ENCODE peak calls at places on chromosomes 13 and 19, in four cellular contexts. O is CD4-positive, alpha-beta T cell; Q is choroid plexus epithelial cell; X is cardiac fibroblast. N is an unnamed sample.

GRCh38 chr13:50323440-50324070 is 308.3 kb downstream of the KCNRG start:
- DNase-seq in O (no peak), Q (peak), X (peak), N (peak)

GRCh38 chr19:19165396-19165795 is 4.7 kb downstream of the MEF2B start:
- DNase-seq in O (no peak), Q (no peak), X (no peak), N (no peak)

GRCh38 chr13:112558696-112559418 is 29.1 kb downstream of the TUBGCP3 start:
- DNase-seq in O (no peak), Q (no peak), X (no peak), N (no peak)

GRCh38 chr19:57078802-57079201 is 41.0 kb upstream of the USP29 start:
- DNase-seq in O (no peak), Q (no peak), X (no peak), N (no peak)

GRCh38 chr19:55674459-55674840 is 576 bp upstream of the EPN1 start:
- DNase-seq in O (no peak), Q (no peak), X (no peak), N (no peak)

GRCh38 chr19:54364775-54365257 is at the start of gene LAIR1:
- DNase-seq in O (peak), Q (no peak), X (no peak), N (no peak)

GRCh38 chr19:32339988-32340874 is 5.2 kb upstream of the ZNF507 start:
- DNase-seq in O (peak), Q (peak), X (peak), N (peak)

GRCh38 chr19:13172335-13173128 is 22.3 kb downstream of the IER2 start:
- DNase-seq in O (peak), Q (peak), X (peak), N (peak)

GRCh38 chr13:37029617-37030016 is 29.0 kb downstream of the EXOSC8 start:
- DNase-seq in O (no peak), Q (peak), X (peak), N (no peak)

GRCh38 chr19:42311612-42312160 is 1.4 kb upstream of the TMEM145 start:
- DNase-seq in O (no peak), Q (no peak), X (peak), N (peak)

GRCh38 chr19:389246-389934 is 19.6 kb downstream of the C2CD4C start:
- DNase-seq in O (no peak), Q (no peak), X (no peak), N (no peak)

GRCh38 chr13:111429064-111429558 is 108.7 kb downstream of the TEX29 start:
- DNase-seq in O (no peak), Q (peak), X (peak), N (peak)

GRCh38 chr19:57583521-57584416 is at the start of gene ZIK1:
- DNase-seq in O (peak), Q (peak), X (peak), N (peak)

GRCh38 chr13:39012608-39013007 is 22.0 kb upstream of the STOML3 start:
- DNase-seq in O (no peak), Q (no peak), X (no peak), N (no peak)

GRCh38 chr19:3516675-3517207 is 10.6 kb downstream of the FZR1 start:
- DNase-seq in O (no peak), Q (no peak), X (no peak), N (peak)

GRCh38 chr13:111031531-111031961 is 83.6 kb upstream of the ARHGEF7 start:
- DNase-seq in O (no peak), Q (peak), X (peak), N (no peak)

GRCh38 chr19:44741841-44742352 is 6.6 kb upstream of the BCL3 start:
- DNase-seq in O (no peak), Q (peak), X (peak), N (peak)

GRCh38 chr13:110921695-110922094 is 6.8 kb upstream of the ANKRD10 start:
- DNase-seq in O (no peak), Q (no peak), X (no peak), N (no peak)

GRCh38 chr13:66657165-66657895 is 572.8 kb downstream of the PCDH9 start:
- DNase-seq in O (no peak), Q (peak), X (peak), N (peak)

GRCh38 chr13:98889419-98890079 is 88.3 kb downstream of the DOCK9 start:
- DNase-seq in O (no peak), Q (no peak), X (no peak), N (peak)

GRCh38 chr13:112453207-112453829 is 77.2 kb downstream of the SPACA7 start:
- DNase-seq in O (no peak), Q (no peak), X (no peak), N (no peak)

GRCh38 chr19:18749362-18750231 is 41.5 kb downstream of the COMP start:
- DNase-seq in O (no peak), Q (no peak), X (no peak), N (no peak)

GRCh38 chr13:24076124-24076523 is 84.4 kb upstream of the SPATA13 start:
- DNase-seq in O (no peak), Q (no peak), X (no peak), N (no peak)

GRCh38 chr19:3135961-3136683 is at the start of gene GNA15:
- DNase-seq in O (no peak), Q (no peak), X (no peak), N (peak)

GRCh38 chr19:31214086-31214485 is 135.2 kb downstream of the TSHZ3 start:
- DNase-seq in O (peak), Q (peak), X (peak), N (peak)

GRCh38 chr13:89115307-89115706 is 1444.1 kb downstream of the SLITRK5 start:
- DNase-seq in O (no peak), Q (no peak), X (no peak), N (no peak)

GRCh38 chr13:65959305-65959704 is 1270.8 kb downstream of the PCDH9 start:
- DNase-seq in O (no peak), Q (no peak), X (peak), N (peak)

GRCh38 chr19:33125929-33126388 is 6.0 kb upstream of the WDR88 start:
- DNase-seq in O (peak), Q (peak), X (peak), N (peak)

GRCh38 chr13:30047154-30047874 is 196.9 kb upstream of the UBL3 start:
- DNase-seq in O (no peak), Q (no peak), X (no peak), N (no peak)

GRCh38 chr13:102771298-102772041 is 2.1 kb downstream of the TEX30 start:
- DNase-seq in O (no peak), Q (no peak), X (no peak), N (no peak)

GRCh38 chr13:46726347-46726746 is 70.6 kb downstream of the ESD start:
- DNase-seq in O (no peak), Q (no peak), X (no peak), N (no peak)

GRCh38 chr13:106846571-106846970 is 278.6 kb upstream of the ARGLU1 start:
- DNase-seq in O (no peak), Q (no peak), X (no peak), N (no peak)

GRCh38 chr13:31545616-31546015 is 193.7 kb upstream of the RXFP2 start:
- DNase-seq in O (no peak), Q (peak), X (peak), N (no peak)

GRCh38 chr19:40933025-40933424 is 51.0 kb upstream of the CYP2A7 start:
- DNase-seq in O (no peak), Q (no peak), X (peak), N (no peak)
- TF ChIP-seq CTCF in O (no peak), Q (peak), X (peak), N (no peak)

GRCh38 chr19:29013325-29013724 is 199.6 kb downstream of the UQCRFS1 start:
- DNase-seq in O (no peak), Q (no peak), X (no peak), N (no peak)
- TF ChIP-seq CTCF in O (no peak), Q (no peak), X (no peak), N (no peak)

GRCh38 chr13:108213946-108214345 is 1.4 kb downstream of the LIG4 start:
- DNase-seq in O (no peak), Q (no peak), X (peak), N (peak)

GRCh38 chr13:108214511-108215383 is 589 bp downstream of the LIG4 start:
- DNase-seq in O (no peak), Q (peak), X (no peak), N (peak)

GRCh38 chr13:108215428-108215827 is at the start of gene LIG4:
- DNase-seq in O (peak), Q (peak), X (peak), N (peak)

GRCh38 chr13:108220042-108220441 is 1.9 kb downstream of the ABHD13 start:
- DNase-seq in O (no peak), Q (no peak), X (no peak), N (peak)

DNA sequence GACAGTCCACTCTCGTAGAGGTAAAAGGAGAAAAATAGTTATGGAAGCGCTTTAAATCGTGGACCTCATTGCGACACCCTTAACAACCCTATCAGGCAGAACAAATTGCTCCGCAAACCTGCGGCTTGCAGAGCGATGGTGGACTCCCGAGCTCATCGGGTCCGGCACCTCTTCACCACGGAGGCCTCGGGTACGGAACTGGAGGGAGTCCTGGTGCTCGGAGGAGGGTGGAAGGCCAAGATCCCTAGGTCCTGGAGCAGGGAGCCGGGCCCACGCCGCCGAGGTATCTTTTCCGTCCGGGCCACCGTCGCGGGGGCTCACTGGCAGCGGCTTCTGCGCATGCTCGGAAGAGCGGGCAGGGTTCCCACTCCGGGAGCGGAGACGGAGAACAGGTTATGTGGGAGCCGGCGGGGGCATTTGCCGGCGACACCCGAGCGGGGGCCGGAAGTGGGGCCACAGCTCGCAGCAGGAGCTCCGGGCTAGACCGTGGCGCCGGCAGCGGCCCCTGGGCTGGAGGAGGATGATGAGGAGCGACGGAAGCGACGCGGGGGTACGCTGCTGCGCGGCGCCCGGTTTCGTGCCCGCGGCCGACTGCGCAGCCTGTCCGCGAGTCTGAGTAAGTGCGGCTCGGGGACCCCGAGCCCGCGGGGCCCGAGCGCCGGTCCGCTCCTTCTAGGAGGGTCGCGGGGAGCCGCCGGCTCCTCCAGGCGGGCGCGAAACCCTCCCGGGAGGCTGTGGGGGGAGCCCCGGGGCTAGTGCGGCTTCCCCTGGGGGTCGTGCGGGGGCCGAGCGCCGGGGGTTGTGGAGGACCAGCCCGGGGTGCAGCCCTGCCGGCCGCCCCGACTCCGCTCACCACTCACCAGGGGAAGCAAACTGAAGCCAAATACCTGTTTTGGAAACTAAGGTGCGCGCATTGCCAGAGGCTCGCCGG is at the start of gene ABHD13:
- DNase-seq in O (peak), Q (peak), X (peak), N (peak)
- TF ChIP-seq CTCF in O (no peak), Q (no peak), X (no peak), N (no peak)

GRCh38 chr13:28001049-28001448 is 12.6 kb upstream of the URAD start:
- DNase-seq in O (no peak), Q (no peak), X (no peak), N (no peak)
- TF ChIP-seq CTCF in O (no peak), Q (no peak), X (no peak), N (no peak)

DNA sequence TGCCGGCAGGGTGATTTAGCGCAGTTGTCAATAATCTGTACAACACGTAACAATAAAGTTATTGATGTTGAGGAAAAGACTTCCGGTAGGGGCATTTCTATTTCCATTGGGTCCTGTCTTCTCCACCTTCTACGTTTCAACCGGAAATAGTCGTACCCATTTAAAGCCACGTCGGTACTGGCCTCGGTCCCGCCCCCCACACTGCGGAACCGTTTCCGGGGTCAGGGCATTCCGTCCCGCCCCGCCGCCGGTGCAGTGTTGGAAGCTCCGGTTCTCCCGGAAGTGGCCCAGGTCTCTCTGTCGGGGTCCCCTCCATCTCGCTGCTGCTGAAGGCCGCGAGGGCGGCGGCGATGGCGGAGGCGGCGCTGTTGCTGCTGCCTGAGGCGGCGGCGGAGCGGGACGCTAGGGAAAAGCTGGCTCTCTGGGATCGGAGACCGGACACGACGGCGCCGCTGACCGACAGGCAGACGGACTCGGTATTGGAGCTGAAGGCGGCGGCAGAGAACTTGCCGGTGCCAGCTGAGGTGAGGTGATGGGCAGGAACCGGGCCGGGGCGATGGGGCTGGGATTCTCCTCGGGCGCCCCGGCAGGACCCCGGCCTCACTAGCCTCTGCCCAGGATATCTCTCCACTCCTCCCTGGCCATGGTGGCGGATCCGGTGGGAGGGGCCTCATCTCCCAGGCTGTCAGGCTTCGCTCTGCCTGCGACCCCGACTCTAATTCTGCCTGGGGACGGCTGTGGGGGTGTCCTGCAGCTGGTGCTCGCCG is at the start of gene COG3:
- DNase-seq in O (peak), Q (peak), X (peak), N (peak)
- TF ChIP-seq CTCF in O (peak), Q (peak), X (no peak), N (no peak)

DNA sequence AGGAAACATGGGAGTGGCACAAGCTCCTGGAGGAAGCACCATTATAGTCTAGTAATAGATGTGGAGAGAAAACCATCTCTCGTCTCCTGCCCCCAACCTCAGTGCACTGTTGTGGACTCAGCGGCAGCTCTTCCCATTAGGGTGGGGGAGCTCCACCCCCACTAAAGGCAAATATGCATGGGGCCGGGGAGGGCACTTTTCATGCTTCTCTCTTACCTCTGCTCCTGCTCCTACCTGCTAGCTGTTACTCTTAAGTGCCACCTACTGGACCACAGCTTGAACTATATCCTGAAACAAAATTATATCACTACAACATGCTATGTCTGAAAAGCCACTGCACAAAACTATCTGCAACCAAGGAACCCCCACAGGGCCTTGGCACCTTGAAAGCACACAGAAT is 112.6 kb upstream of the DACH1 start:
- DNase-seq in O (no peak), Q (peak), X (no peak), N (peak)
- TF ChIP-seq CTCF in O (no peak), Q (peak), X (no peak), N (peak)

GRCh38 chr19:46176116-46176860 is 28.2 kb downstream of the IGFL2 start:
- DNase-seq in O (no peak), Q (no peak), X (no peak), N (no peak)

GRCh38 chr19:46179076-46179740 is 31.2 kb downstream of the IGFL2 start:
- DNase-seq in O (no peak), Q (no peak), X (no peak), N (no peak)

GRCh38 chr19:46173886-46174475 is 25.9 kb downstream of the IGFL2 start:
- DNase-seq in O (no peak), Q (no peak), X (no peak), N (peak)
- TF ChIP-seq CTCF in O (no peak), Q (no peak), X (no peak), N (no peak)

GRCh38 chr13:71285700-71286099 is 581.3 kb downstream of the DACH1 start:
- DNase-seq in O (no peak), Q (peak), X (peak), N (peak)
- TF ChIP-seq CTCF in O (no peak), Q (peak), X (no peak), N (peak)

GRCh38 chr13:99975626-99976025 is 4.1 kb upstream of the ZIC5 start:
- DNase-seq in O (no peak), Q (no peak), X (no peak), N (no peak)
- TF ChIP-seq CTCF in O (no peak), Q (no peak), X (no peak), N (no peak)

N was measured in epithelial cell of esophagus.